ENCODE peak calls at places on chromosomes 12 and 14, in seven cellular contexts. One of them, this sample, is unnamed.
A peak's percentile ranks its signal among the peaks of the same experiment; 100 is the strongest.

GRCh38 chr12:90390947-90391346 is 564.0 kb downstream of the CCER1 start:
- DNase-seq in COR-L47: no peak
- DNase-seq in NCI-H2171 treated with DMSO at 0.1 percent for 48 hours: no peak
- DNase-seq in activated naive CD4-positive, alpha-beta T cell treated with anti-CD3 and anti-CD28 coated beads for 36 hours: no peak
- DNase-seq in adrenal gland: no peak
- DNase-seq in A172: no peak
- DNase-seq in HAP-1: no peak
- DNase-seq in this sample: no peak

GRCh38 chr14:94143711-94144110 is 14.3 kb upstream of the IFI27L2 start:
- DNase-seq in A172: no peak
- DNase-seq in NCI-H2171 treated with DMSO at 0.1 percent for 48 hours: no peak
- DNase-seq in HAP-1: no peak
- DNase-seq in activated naive CD4-positive, alpha-beta T cell treated with anti-CD3 and anti-CD28 coated beads for 36 hours: no peak
- DNase-seq in COR-L47: no peak
- DNase-seq in adrenal gland: no peak
- DNase-seq in this sample: no peak

GRCh38 chr12:53221203-53222076 is 10.6 kb downstream of the RARG start:
- DNase-seq in HAP-1: peak; percentile 75
- DNase-seq in NCI-H2171 treated with DMSO at 0.1 percent for 48 hours: peak; percentile 42
- DNase-seq in COR-L47: no peak
- DNase-seq in A172: peak; percentile 25
- DNase-seq in adrenal gland: peak; percentile 70
- DNase-seq in activated naive CD4-positive, alpha-beta T cell treated with anti-CD3 and anti-CD28 coated beads for 36 hours: peak; percentile 47
- DNase-seq in this sample: peak; percentile 70

GRCh38 chr12:71415336-71416231 is 24.0 kb upstream of the LGR5 start:
- DNase-seq in NCI-H2171 treated with DMSO at 0.1 percent for 48 hours: peak; percentile 57
- DNase-seq in HAP-1: peak; percentile 51
- DNase-seq in activated naive CD4-positive, alpha-beta T cell treated with anti-CD3 and anti-CD28 coated beads for 36 hours: peak; percentile 46
- DNase-seq in A172: peak; percentile 62
- DNase-seq in COR-L47: peak; percentile 67
- DNase-seq in adrenal gland: no peak
- DNase-seq in this sample: peak; percentile 81

GRCh38 chr14:74348735-74349463 is 628 bp downstream of the VRTN start:
- DNase-seq in HAP-1: no peak
- DNase-seq in COR-L47: no peak
- DNase-seq in NCI-H2171 treated with DMSO at 0.1 percent for 48 hours: no peak
- DNase-seq in adrenal gland: no peak
- DNase-seq in activated naive CD4-positive, alpha-beta T cell treated with anti-CD3 and anti-CD28 coated beads for 36 hours: no peak
- DNase-seq in A172: no peak
- DNase-seq in this sample: no peak

GRCh38 chr12:43079481-43079880 is 472.5 kb downstream of the ADAMTS20 start:
- DNase-seq in NCI-H2171 treated with DMSO at 0.1 percent for 48 hours: no peak
- DNase-seq in COR-L47: no peak
- DNase-seq in A172: no peak
- DNase-seq in activated naive CD4-positive, alpha-beta T cell treated with anti-CD3 and anti-CD28 coated beads for 36 hours: no peak
- DNase-seq in adrenal gland: no peak
- DNase-seq in HAP-1: no peak
- DNase-seq in this sample: no peak

GRCh38 chr14:30874999-30875787 is 834 bp downstream of the COCH start:
- DNase-seq in activated naive CD4-positive, alpha-beta T cell treated with anti-CD3 and anti-CD28 coated beads for 36 hours: peak; percentile 23
- DNase-seq in NCI-H2171 treated with DMSO at 0.1 percent for 48 hours: peak; percentile 47
- DNase-seq in adrenal gland: no peak
- DNase-seq in A172: no peak
- DNase-seq in HAP-1: no peak
- DNase-seq in COR-L47: peak; percentile 19
- DNase-seq in this sample: peak; percentile 55

GRCh38 chr12:41439134-41439533 is 251.0 kb downstream of the PDZRN4 start:
- DNase-seq in activated naive CD4-positive, alpha-beta T cell treated with anti-CD3 and anti-CD28 coated beads for 36 hours: no peak
- DNase-seq in HAP-1: no peak
- DNase-seq in COR-L47: no peak
- DNase-seq in adrenal gland: no peak
- DNase-seq in NCI-H2171 treated with DMSO at 0.1 percent for 48 hours: no peak
- DNase-seq in A172: no peak
- DNase-seq in this sample: no peak

GRCh38 chr14:91267965-91268437 is 23.5 kb upstream of the GPR68 start:
- DNase-seq in HAP-1: no peak
- DNase-seq in COR-L47: no peak
- DNase-seq in activated naive CD4-positive, alpha-beta T cell treated with anti-CD3 and anti-CD28 coated beads for 36 hours: no peak
- DNase-seq in NCI-H2171 treated with DMSO at 0.1 percent for 48 hours: no peak
- DNase-seq in A172: no peak
- DNase-seq in adrenal gland: no peak
- DNase-seq in this sample: no peak

GRCh38 chr12:68636268-68636667 is 25.6 kb downstream of the RAP1B start:
- DNase-seq in COR-L47: no peak
- DNase-seq in activated naive CD4-positive, alpha-beta T cell treated with anti-CD3 and anti-CD28 coated beads for 36 hours: no peak
- DNase-seq in adrenal gland: no peak
- DNase-seq in NCI-H2171 treated with DMSO at 0.1 percent for 48 hours: no peak
- DNase-seq in A172: no peak
- DNase-seq in HAP-1: no peak
- DNase-seq in this sample: no peak

GRCh38 chr14:52917732-52918131 is 33.1 kb downstream of the FERMT2 start:
- DNase-seq in COR-L47: no peak
- DNase-seq in NCI-H2171 treated with DMSO at 0.1 percent for 48 hours: no peak
- DNase-seq in activated naive CD4-positive, alpha-beta T cell treated with anti-CD3 and anti-CD28 coated beads for 36 hours: peak; percentile 5
- DNase-seq in HAP-1: no peak
- DNase-seq in adrenal gland: no peak
- DNase-seq in A172: no peak
- DNase-seq in this sample: no peak

GRCh38 chr12:52828156-52829090 is 5.7 kb downstream of the KRT79 start:
- DNase-seq in activated naive CD4-positive, alpha-beta T cell treated with anti-CD3 and anti-CD28 coated beads for 36 hours: no peak
- DNase-seq in COR-L47: no peak
- DNase-seq in NCI-H2171 treated with DMSO at 0.1 percent for 48 hours: no peak
- DNase-seq in A172: no peak
- DNase-seq in HAP-1: no peak
- DNase-seq in adrenal gland: no peak
- DNase-seq in this sample: no peak

GRCh38 chr14:100472094-100472455 is 115.1 kb downstream of the BEGAIN start:
- DNase-seq in activated naive CD4-positive, alpha-beta T cell treated with anti-CD3 and anti-CD28 coated beads for 36 hours: no peak
- DNase-seq in NCI-H2171 treated with DMSO at 0.1 percent for 48 hours: peak; percentile 100
- DNase-seq in COR-L47: peak; percentile 85
- DNase-seq in HAP-1: no peak
- DNase-seq in A172: no peak
- DNase-seq in adrenal gland: no peak
- DNase-seq in this sample: no peak

GRCh38 chr12:50765325-50765911 is 1.5 kb downstream of the ATF1 start:
- DNase-seq in adrenal gland: peak; percentile 57
- DNase-seq in NCI-H2171 treated with DMSO at 0.1 percent for 48 hours: peak; percentile 56
- DNase-seq in COR-L47: peak; percentile 28
- DNase-seq in activated naive CD4-positive, alpha-beta T cell treated with anti-CD3 and anti-CD28 coated beads for 36 hours: peak; percentile 67
- DNase-seq in A172: peak; percentile 31
- DNase-seq in HAP-1: peak; percentile 54
- DNase-seq in this sample: peak; percentile 69

GRCh38 chr14:20494935-20495766 is 10.2 kb upstream of the RNASE10 start:
- DNase-seq in activated naive CD4-positive, alpha-beta T cell treated with anti-CD3 and anti-CD28 coated beads for 36 hours: peak; percentile 19
- DNase-seq in A172: peak; percentile 32
- DNase-seq in adrenal gland: peak; percentile 21
- DNase-seq in COR-L47: no peak
- DNase-seq in HAP-1: no peak
- DNase-seq in NCI-H2171 treated with DMSO at 0.1 percent for 48 hours: no peak
- DNase-seq in this sample: no peak

GRCh38 chr14:54976316-54976715 is 50.6 kb downstream of the WDHD1 start:
- DNase-seq in adrenal gland: no peak
- DNase-seq in HAP-1: no peak
- DNase-seq in NCI-H2171 treated with DMSO at 0.1 percent for 48 hours: no peak
- DNase-seq in A172: peak; percentile 46
- DNase-seq in activated naive CD4-positive, alpha-beta T cell treated with anti-CD3 and anti-CD28 coated beads for 36 hours: no peak
- DNase-seq in COR-L47: no peak
- DNase-seq in this sample: no peak